ENCODE peak calls at places on chromosomes 11 and 22, in four cellular contexts. O is K562, E is H1, W is GM12878. R is an unnamed sample.

GRCh38 chr11:73968356-73968966 is 14.2 kb downstream of the UCP2 start:
- DNase-seq in O (no peak), E (no peak), W (no peak), R (no peak)

GRCh38 chr22:29716814-29717213 is 3.0 kb upstream of the CABP7 start:
- DNase-seq in O (peak; percentile 57), E (peak; percentile 86), W (no peak), R (peak; percentile 24)

GRCh38 chr11:22711880-22712279 is 45.5 kb downstream of the GAS2 start:
- DNase-seq in O (no peak), E (no peak), W (no peak), R (no peak)

GRCh38 chr11:112082729-112083128 is 3.8 kb downstream of the TIMM8B start:
- DNase-seq in O (no peak), E (no peak), W (no peak), R (no peak)

GRCh38 chr11:63564785-63565350 is 1.7 kb upstream of the PLAAT2 start:
- DNase-seq in O (no peak), E (no peak), W (no peak), R (no peak)

GRCh38 chr11:116580828-116581227 is 192.0 kb downstream of the BUD13 start:
- DNase-seq in O (no peak), E (peak; percentile 77), W (no peak), R (no peak)

GRCh38 chr22:47189056-47189916 is 426.8 kb downstream of the TBC1D22A start:
- DNase-seq in O (no peak), E (no peak), W (no peak), R (no peak)

GRCh38 chr11:14924291-14924690 is 32.3 kb upstream of the CYP2R1 start:
- DNase-seq in O (no peak), E (no peak), W (no peak), R (no peak)

GRCh38 chr11:21545701-21546100 is 647.2 kb upstream of the ANO5 start:
- DNase-seq in O (no peak), E (no peak), W (no peak), R (no peak)

GRCh38 chr11:45146072-45147016 is at the start of gene PRDM11:
- DNase-seq in O (peak; percentile 74), E (peak; percentile 65), W (no peak), R (peak; percentile 18)

GRCh38 chr11:132429685-132430084 is 1059.3 kb downstream of the NTM start:
- DNase-seq in O (no peak), E (no peak), W (no peak), R (no peak)

GRCh38 chr11:132427611-132428010 is 1057.2 kb downstream of the NTM start:
- DNase-seq in O (no peak), E (no peak), W (no peak), R (no peak)

DNA sequence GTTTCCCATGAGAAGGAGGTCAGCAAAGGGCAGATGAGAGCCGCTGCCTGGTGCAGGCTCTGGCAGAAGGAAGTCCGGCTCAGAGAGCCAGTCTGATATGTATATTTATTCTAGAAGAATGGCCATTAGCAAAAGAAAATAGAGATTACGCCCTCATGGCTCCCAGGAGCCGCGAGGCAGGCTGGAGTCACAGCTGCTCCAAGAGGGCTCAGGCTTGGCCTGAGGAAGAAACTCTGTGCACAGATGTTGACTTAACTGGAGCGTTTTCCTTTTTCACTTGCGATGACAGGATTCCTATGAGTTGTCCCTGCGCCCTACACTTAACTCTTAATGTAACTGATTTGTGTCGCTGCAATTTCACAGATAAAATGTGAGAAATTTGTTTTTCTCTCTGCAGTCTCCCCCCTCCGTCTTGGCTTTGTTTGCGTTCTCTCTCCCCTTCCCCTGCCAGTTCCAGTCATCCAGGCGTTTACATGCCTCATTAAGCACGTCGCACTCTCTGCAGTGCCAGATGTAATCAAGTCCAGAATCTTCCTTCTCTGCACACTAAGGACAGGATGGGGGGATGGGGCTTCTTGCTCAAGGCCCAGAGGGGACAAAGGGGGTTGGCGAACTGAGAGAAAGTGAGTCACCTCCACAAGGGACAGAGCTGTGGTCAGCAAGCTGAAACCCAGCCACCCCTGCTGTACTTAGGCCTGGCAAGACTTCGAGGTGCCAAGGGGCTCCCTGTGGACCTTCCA is 1060.1 kb downstream of the NTM start:
- DNase-seq in O (no peak), E (no peak), W (no peak), R (no peak)
- TF ChIP-seq SIN3A in O (no peak), E (no peak), W (no peak), R (no peak)

GRCh38 chr11:131248588-131248987 is 121.8 kb upstream of the NTM start:
- DNase-seq in O (no peak), E (peak; percentile 37), W (no peak), R (no peak)

GRCh38 chr11:131253142-131253884 is 117.1 kb upstream of the NTM start:
- DNase-seq in O (no peak), E (peak; percentile 55), W (no peak), R (no peak)

GRCh38 chr11:131254254-131254653 is 116.2 kb upstream of the NTM start:
- DNase-seq in O (no peak), E (peak; percentile 69), W (no peak), R (no peak)

DNA sequence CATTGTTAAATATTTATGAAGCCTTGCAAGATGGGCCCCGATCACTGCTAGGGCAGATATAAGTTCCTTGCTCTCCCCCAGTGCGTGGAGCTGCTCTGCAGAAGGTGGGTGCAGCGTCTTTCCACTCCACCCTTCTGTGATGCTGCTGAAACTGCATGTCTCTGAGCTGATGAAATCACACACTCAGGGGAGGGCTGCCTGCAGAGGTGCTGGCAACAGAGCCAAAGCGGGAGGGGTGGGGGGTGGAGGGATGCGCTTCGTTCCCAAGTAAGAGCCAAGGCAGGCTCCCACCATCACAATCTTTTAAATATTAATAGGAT is 116.6 kb upstream of the NTM start:
- DNase-seq in O (no peak), E (peak; percentile 52), W (no peak), R (no peak)
- TF ChIP-seq EGR1 in O (no peak), E (no peak), W (no peak), R (no peak)

GRCh38 chr11:86625981-86626380 is 46.4 kb downstream of the ME3 start:
- DNase-seq in O (no peak), E (no peak), W (no peak), R (no peak)

GRCh38 chr11:86625544-86625943 is 46.9 kb downstream of the ME3 start:
- DNase-seq in O (no peak), E (no peak), W (no peak), R (no peak)

GRCh38 chr11:86624366-86624765 is 48.0 kb downstream of the ME3 start:
- DNase-seq in O (no peak), E (no peak), W (no peak), R (no peak)

GRCh38 chr11:86629070-86629706 is 43.2 kb downstream of the ME3 start:
- DNase-seq in O (no peak), E (no peak), W (no peak), R (no peak)

GRCh38 chr11:86627776-86628455 is 44.5 kb downstream of the ME3 start:
- DNase-seq in O (no peak), E (no peak), W (no peak), R (no peak)
- H2AFZ ChIP-seq in O (no peak overlapping the region), E (no peak overlapping the region), W (no peak overlapping the region), R (no peak overlapping the region)

DNA sequence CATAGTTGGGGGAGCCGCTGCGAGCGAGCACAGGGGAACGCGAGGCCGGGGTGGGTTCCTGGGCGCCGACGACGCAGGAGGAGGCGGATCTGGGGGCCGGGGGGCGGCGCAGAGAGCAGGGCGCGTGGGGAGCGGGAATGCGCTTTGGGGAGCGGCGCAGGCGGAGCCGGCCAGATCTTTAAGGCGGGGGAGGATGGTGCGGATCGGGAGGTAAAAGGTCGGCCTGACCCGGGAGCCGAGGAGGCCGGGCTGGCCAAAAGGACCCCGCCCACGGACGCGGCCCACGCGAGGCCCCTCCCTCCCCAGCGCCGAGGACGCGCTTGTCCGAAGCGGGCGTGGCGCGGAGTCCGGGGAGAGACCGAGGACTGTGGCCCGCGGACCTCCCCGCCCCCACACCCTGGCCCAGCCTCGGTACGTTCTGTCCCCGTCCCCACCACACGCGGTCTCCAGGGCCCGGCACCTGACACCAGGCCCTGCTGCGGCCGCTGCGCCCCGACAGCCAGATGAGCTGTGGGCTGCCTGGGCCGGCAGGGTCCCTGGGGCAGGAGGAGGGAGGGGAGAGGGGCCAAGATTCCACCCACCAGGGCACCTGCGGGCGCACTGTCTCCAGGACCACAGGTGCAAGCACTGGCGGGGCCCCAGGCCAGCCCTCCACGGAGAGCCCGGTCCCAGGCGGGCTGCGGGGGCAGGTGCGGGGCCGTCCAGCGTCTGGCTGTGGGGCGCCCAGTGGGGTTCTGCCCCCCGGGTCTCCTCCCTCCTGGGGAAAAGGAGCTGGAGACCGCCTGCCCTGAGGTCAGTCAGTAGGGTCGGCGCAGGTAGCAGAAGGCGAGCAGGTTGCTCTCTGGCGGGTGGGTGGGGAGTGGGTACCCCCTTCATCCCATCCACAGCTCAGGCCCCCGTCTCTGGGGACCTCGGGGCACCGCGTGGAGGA is 10.9 kb downstream of the PIM3 start:
- DNase-seq in O (peak; percentile 78), E (peak; percentile 62), W (no peak), R (no peak)
- TF ChIP-seq SIN3A in O (no peak), E (no peak), W (no peak), R (no peak)

DNA sequence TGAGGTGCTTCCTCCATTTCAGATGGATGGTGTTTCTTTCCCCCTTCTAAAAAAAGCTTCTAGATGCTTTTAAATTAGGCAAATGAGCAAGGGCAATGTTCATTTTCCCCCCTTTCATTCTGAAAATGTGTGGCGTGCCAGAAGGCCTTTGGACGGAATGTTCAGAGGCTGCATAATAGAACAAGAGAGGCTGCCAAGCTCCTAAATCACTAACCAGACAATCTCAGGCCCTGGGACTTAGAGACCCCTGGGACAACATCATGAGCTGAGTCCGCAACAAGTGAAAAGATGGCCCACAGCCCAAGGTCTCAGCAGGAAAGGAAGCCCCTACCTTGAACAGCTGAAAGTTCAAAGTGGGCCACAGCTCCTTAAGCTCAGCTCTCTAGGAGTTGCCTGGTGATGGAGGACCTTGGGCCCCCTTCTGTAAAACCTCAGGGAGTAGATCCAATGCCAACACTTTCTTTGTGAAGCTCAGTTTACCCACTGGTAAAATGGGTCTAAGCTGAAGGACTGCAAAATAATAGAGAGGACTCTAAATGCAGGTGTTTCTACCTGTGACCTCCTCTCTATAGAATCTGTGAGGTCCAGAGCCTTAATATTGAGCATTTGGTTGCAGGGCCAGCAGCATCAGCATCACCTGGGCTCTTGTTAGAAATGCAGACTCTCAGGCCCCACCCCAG is 144.0 kb downstream of the FBXO7 start:
- DNase-seq in O (no peak), E (no peak), W (no peak), R (no peak)
- TF ChIP-seq EGR1 in O (no peak), E (no peak), W (no peak), R (no peak)

GRCh38 chr11:121892131-121892681 is 223.8 kb downstream of the BLID start:
- DNase-seq in O (no peak), E (no peak), W (no peak), R (no peak)

GRCh38 chr11:121889931-121890330 is 226.1 kb downstream of the BLID start:
- DNase-seq in O (no peak), E (no peak), W (no peak), R (no peak)

GRCh38 chr11:121889168-121889567 is 226.8 kb downstream of the BLID start:
- DNase-seq in O (no peak), E (no peak), W (no peak), R (no peak)

GRCh38 chr11:121891134-121891533 is 224.9 kb downstream of the BLID start:
- DNase-seq in O (no peak), E (no peak), W (no peak), R (no peak)

DNA sequence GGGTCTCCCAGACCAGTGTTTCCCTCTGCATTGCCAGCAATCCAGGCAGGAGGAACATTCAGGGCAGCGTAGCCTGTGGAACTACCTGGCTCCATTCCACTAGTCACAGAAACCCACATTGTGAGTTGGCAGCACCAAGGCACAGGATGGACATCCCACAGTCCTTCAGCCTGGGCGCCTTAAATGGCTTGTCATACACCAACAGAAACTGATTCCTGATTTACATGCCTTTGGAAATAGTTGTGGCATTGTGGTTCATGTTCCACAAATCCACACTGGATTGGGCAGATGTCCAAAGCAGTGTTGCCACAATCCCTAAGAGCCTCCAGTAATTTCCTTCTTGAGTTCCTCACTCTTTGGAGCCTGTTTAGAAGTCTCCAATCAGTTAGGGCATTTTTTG is 225.6 kb downstream of the BLID start:
- DNase-seq in O (no peak), E (no peak), W (no peak), R (no peak)
- H2AFZ ChIP-seq in O (no peak overlapping the region), E (no peak overlapping the region), W (no peak overlapping the region), R (no peak overlapping the region)

GRCh38 chr22:16955678-16956210 is 52.3 kb downstream of the GAB4 start:
- DNase-seq in O (no peak), E (peak; percentile 20), W (no peak), R (no peak)
- TF ChIP-seq SIN3A in O (no peak), E (no peak), W (no peak), R (no peak)

R was measured in HCT116.